ENCODE peak calls at places on chromosome 21, in six cellular contexts. I is fibroblast of mammary gland, P is RWPE1, F is hepatocyte, W is GM13977, A is K562. C is an unnamed sample.
A peak's percentile ranks its signal among the peaks of the same experiment; 100 is the strongest.

GRCh38 chr21:26717146-26717739 is 128.0 kb downstream of the ADAMTS1 start:
- DNase-seq in A (peak; percentile 3), P (peak; percentile 11), W (peak; percentile 18), F (no peak), I (peak; percentile 31), C (peak; percentile 15)

GRCh38 chr21:32350211-32350980 is 42.4 kb downstream of the URB1 start:
- DNase-seq in F (no peak), P (no peak), W (no peak), A (no peak), I (no peak), C (no peak)

GRCh38 chr21:34128124-34128523 is 54.7 kb downstream of the MRPS6 start:
- DNase-seq in F (no peak), A (no peak), I (no peak), P (no peak), W (no peak), C (no peak)

GRCh38 chr21:32529679-32530078 is 55.6 kb downstream of the TCP10L start:
- DNase-seq in I (peak; percentile 25), F (no peak), W (no peak), P (no peak), A (no peak), C (no peak)

GRCh38 chr21:29504751-29505321 is 206.1 kb downstream of the BACH1 start:
- DNase-seq in F (no peak), P (peak; percentile 5), A (peak; percentile 38), W (no peak), I (peak; percentile 14), C (no peak)

GRCh38 chr21:34018910-34019309 is 54.5 kb upstream of the MRPS6 start:
- DNase-seq in A (no peak), W (no peak), P (no peak), F (no peak), I (no peak), C (no peak)

GRCh38 chr21:29771491-29772066 is 168.2 kb downstream of the GRIK1 start:
- DNase-seq in F (no peak), I (no peak), P (no peak), A (peak; percentile 23), W (no peak), C (no peak)

GRCh38 chr21:31872452-31873274 is at the start of gene HUNK:
- DNase-seq in P (no peak), A (no peak), W (peak; percentile 58), F (peak; percentile 76), I (peak; percentile 17), C (peak; percentile 49)

GRCh38 chr21:31870472-31870871 is 2.3 kb upstream of the HUNK start:
- DNase-seq in A (no peak), I (no peak), P (no peak), W (no peak), F (no peak), C (no peak)

GRCh38 chr21:41133896-41134522 is 34.0 kb upstream of the BACE2 start:
- DNase-seq in P (peak; percentile 44), I (peak; percentile 59), A (peak; percentile 49), F (peak; percentile 51), W (peak; percentile 62), C (peak; percentile 64)

GRCh38 chr21:39851219-39851618 is 16.0 kb upstream of the PCP4 start:
- DNase-seq in A (no peak), I (no peak), P (no peak), F (no peak), W (no peak), C (no peak)

GRCh38 chr21:35046223-35046690 is 2.8 kb downstream of the RUNX1 start:
- DNase-seq in P (no peak), A (no peak), W (no peak), I (no peak), F (no peak), C (no peak)

GRCh38 chr21:45995686-45996179 is 14.2 kb downstream of the COL6A1 start:
- DNase-seq in W (no peak), I (peak; percentile 59), A (no peak), F (peak; percentile 52), P (peak; percentile 53), C (no peak)

GRCh38 chr21:31682625-31683024 is 23.1 kb downstream of the SOD1 start:
- DNase-seq in A (no peak), P (no peak), W (no peak), F (no peak), I (no peak), C (no peak)

GRCh38 chr21:32325706-32326105 is 27.1 kb downstream of the MRAP start:
- DNase-seq in P (no peak), W (no peak), A (no peak), I (no peak), F (no peak), C (no peak)

GRCh38 chr21:26835714-26836265 is 9.4 kb downstream of the ADAMTS1 start:
- DNase-seq in F (no peak), P (no peak), A (no peak), W (no peak), I (no peak), C (no peak)

GRCh38 chr21:44972301-44972814 is 32.5 kb downstream of the SLX9 start:
- DNase-seq in W (no peak), F (no peak), I (no peak), P (no peak), A (no peak), C (no peak)

GRCh38 chr21:44972821-44973220 is 33.0 kb downstream of the SLX9 start:
- DNase-seq in W (no peak), A (peak; percentile 44), F (no peak), I (peak; percentile 12), P (no peak), C (no peak)

GRCh38 chr21:44974676-44975075 is 34.8 kb downstream of the SLX9 start:
- DNase-seq in P (no peak), W (no peak), A (no peak), F (no peak), I (no peak), C (no peak)

GRCh38 chr21:44971672-44971995 is 31.8 kb downstream of the SLX9 start:
- DNase-seq in I (no peak), F (no peak), P (no peak), A (no peak), W (no peak), C (no peak)

DNA sequence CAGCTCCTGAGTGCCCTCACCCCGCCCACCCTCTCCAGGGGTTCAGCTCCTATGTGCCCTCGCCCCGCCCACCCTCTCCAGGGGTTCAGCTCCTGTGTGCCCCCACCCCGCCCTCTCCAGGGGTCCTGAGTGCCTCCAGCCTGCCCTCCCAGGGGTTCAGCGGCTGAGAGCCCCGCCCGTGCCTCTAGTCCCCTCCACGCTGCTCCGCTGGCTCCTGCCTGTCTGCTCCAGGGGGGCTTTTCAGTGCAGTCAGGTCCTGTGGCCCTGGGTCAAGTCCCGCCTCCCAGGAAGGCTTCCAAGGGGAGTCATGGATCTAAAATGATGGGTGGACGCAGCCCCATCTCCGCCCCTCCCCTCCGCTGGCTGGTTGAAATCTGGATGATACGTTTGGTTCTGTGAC is 33.8 kb downstream of the SLX9 start:
- DNase-seq in A (no peak), I (no peak), F (no peak), P (no peak), W (no peak), C (no peak)
- TF ChIP-seq CTCF in A (no peak), I (no peak), F (no peak), P (no peak), W (no peak), C (no peak)

DNA sequence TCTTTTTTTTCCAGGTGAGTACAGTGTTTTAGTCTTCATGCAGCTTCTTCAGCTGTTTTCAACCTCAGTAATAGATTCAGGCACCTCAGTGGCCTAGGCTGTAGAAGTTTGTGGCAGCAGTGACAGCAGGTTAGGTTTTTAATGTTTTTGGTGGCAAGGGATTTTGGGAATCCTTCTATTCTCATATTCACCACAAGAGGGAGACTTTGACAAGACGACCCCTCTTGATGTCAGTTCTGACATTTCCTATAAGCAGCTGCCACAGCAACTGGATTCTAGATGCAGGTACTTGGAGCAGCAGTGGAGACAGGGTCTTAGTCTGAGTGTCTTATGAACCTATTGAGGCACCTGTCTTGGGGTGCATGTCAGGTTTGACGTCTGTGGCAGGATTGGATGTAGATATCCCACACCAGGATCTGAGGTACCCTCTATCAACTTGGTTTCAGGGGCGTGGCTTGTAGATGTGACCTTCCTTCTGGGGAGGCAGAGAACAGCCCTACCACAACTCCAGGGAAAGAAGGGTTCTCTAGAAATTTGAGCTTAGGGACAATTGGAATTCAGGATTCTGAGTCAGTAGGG is 1104.2 kb upstream of the TMPRSS15 start:
- DNase-seq in W (no peak), F (peak; percentile 15), I (peak; percentile 1), P (no peak), A (peak; percentile 26), C (no peak)
- TF ChIP-seq CTCF in W (no peak), F (peak; percentile 44), I (peak; percentile 8), P (peak; percentile 20), A (peak; percentile 20), C (no peak)

GRCh38 chr21:24050233-24050632 is 1557.0 kb downstream of the MRPL39 start:
- DNase-seq in W (no peak), A (no peak), P (no peak), F (no peak), I (no peak), C (no peak)

GRCh38 chr21:24042687-24043086 is 1564.6 kb downstream of the MRPL39 start:
- DNase-seq in W (no peak), I (no peak), P (no peak), A (no peak), F (no peak), C (no peak)

GRCh38 chr21:24045373-24045772 is 1561.9 kb downstream of the MRPL39 start:
- DNase-seq in F (no peak), A (no peak), P (no peak), I (no peak), W (no peak), C (no peak)

GRCh38 chr21:24046816-24047443 is 1560.4 kb downstream of the MRPL39 start:
- DNase-seq in W (no peak), A (no peak), F (no peak), I (no peak), P (no peak), C (no peak)

GRCh38 chr21:24045775-24046215 is 1561.5 kb downstream of the MRPL39 start:
- DNase-seq in I (peak; percentile 86), P (peak; percentile 2), W (no peak), F (peak; percentile 9), A (peak; percentile 10), C (no peak)
- TF ChIP-seq CTCF in I (peak; percentile 24), P (no peak), W (peak; percentile 23), F (peak; percentile 25), A (peak; percentile 9), C (peak; percentile 8)

DNA sequence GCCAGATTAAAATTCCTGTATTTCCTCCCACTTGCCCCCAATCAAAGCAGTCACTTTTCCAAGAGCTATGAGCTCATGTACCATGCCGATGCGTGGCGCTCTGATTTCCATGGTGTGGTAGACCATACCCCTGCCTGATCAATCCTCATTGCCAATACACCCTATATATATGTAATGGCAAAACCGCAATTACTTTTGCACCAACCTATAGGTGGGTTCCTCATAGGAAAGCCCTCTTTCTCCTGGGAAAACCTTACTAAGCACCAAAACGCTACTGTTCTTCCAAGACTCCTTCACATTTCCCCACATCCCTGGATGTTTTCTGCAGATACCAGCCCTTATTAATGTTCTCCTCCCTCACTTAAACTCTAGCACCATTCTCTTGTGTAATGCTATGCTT is 11.0 kb downstream of the KCNJ6 start:
- DNase-seq in F (no peak), A (no peak), W (no peak), I (no peak), P (no peak), C (no peak)
- TF ChIP-seq CTCF in F (no peak), A (no peak), W (no peak), I (no peak), P (no peak), C (no peak)

GRCh38 chr21:14862794-14863720 is 201.7 kb downstream of the NRIP1 start:
- DNase-seq in P (no peak), I (peak; percentile 26), A (peak; percentile 47), F (peak; percentile 52), W (no peak), C (no peak)
- TF ChIP-seq CTCF in P (peak; percentile 60), I (peak; percentile 62), A (peak; percentile 31), F (peak; percentile 64), W (peak; percentile 39), C (no peak)

GRCh38 chr21:28018741-28019669 is 973.7 kb downstream of the LTN1 start:
- DNase-seq in F (peak; percentile 12), I (no peak), W (no peak), P (no peak), A (no peak), C (no peak)
- TF ChIP-seq CTCF in F (peak; percentile 12), I (no peak), W (no peak), P (peak; percentile 13), A (no peak), C (no peak)